ENCODE peak calls at places on chromosome 16, in five cellular contexts. W is SK-N-SH, T is GM23338, U is transverse colon, X is HCT116. I is an unnamed sample. For H3K36me3, the result is how much of the 10 kb centered on the place peaks cover.

GRCh38 chr16:57566436-57566835 is 24.0 kb downstream of the ADGRG5 start:
- DNase-seq in W (no peak), T (no peak), U (no peak), X (no peak), I (no peak)

GRCh38 chr16:30351001-30351441 is 4.1 kb downstream of the CD2BP2 start:
- DNase-seq in W (no peak), T (no peak), U (no peak), X (no peak), I (no peak)

GRCh38 chr16:54034684-54035083 is 251.9 kb downstream of the IRX3 start:
- DNase-seq in W (no peak), T (no peak), U (no peak), X (no peak), I (no peak)

GRCh38 chr16:52537463-52537862 is 9.5 kb downstream of the TOX3 start:
- DNase-seq in W (no peak), T (no peak), U (no peak), X (no peak), I (peak)

GRCh38 chr16:73043828-73044493 is 4.0 kb downstream of the ZFHX3 start:
- DNase-seq in W (no peak), T (no peak), U (no peak), X (no peak), I (no peak)

GRCh38 chr16:73068546-73069401 is 20.8 kb upstream of the ZFHX3 start:
- DNase-seq in W (no peak), T (no peak), U (peak), X (no peak), I (no peak)

GRCh38 chr16:83458612-83459011 is 349.2 kb upstream of the HSBP1 start:
- DNase-seq in W (no peak), T (no peak), U (no peak), X (no peak), I (no peak)

GRCh38 chr16:11325404-11326083 is 19.7 kb upstream of the RMI2 start:
- DNase-seq in W (no peak), T (no peak), U (no peak), X (no peak), I (no peak)

GRCh38 chr16:19582050-19582784 is 26.7 kb downstream of the VPS35L start:
- DNase-seq in W (no peak), T (no peak), U (no peak), X (no peak), I (no peak)

GRCh38 chr16:52611817-52612673 is 65.1 kb upstream of the TOX3 start:
- DNase-seq in W (no peak), T (no peak), U (peak), X (no peak), I (peak)

GRCh38 chr16:24946155-24946554 is 69.0 kb downstream of the ARHGAP17 start:
- DNase-seq in W (no peak), T (no peak), U (no peak), X (no peak), I (no peak)

GRCh38 chr16:72637306-72637705 is 410.6 kb downstream of the ZFHX3 start:
- DNase-seq in W (no peak), T (no peak), U (no peak), X (no peak), I (no peak)

GRCh38 chr16:24013733-24014645 is 178.2 kb downstream of the PRKCB start:
- DNase-seq in W (no peak), T (no peak), U (peak), X (no peak), I (peak)

GRCh38 chr16:71467810-71468209 is 5.8 kb upstream of the ZNF23 start:
- DNase-seq in W (no peak), T (peak), U (no peak), X (no peak), I (no peak)

GRCh38 chr16:68901910-68902309 is 58.6 kb downstream of the TANGO6 start:
- DNase-seq in W (no peak), T (peak), U (no peak), X (no peak), I (no peak)

GRCh38 chr16:75244844-75245758 is 6.3 kb downstream of the BCAR1 start:
- DNase-seq in W (peak), T (peak), U (peak), X (no peak), I (peak)

GRCh38 chr16:4734730-4735575 is 616 bp downstream of the DNAAF8 start:
- DNase-seq in W (peak), T (peak), U (peak), X (peak), I (peak)
- TF ChIP-seq POLR2AphosphoS5 in W (peak), T (peak), U (no peak), X (peak), I (no peak)

GRCh38 chr16:67034478-67034877 is 5.5 kb downstream of the CBFB start:
- DNase-seq in W (no peak), T (no peak), U (no peak), X (no peak), I (no peak)
- H3K36me3 ChIP-seq in W (half or more), T (under half), U (under half), X (under half), I (under half)

GRCh38 chr16:4297480-4297879 is 18.4 kb upstream of the GLIS2 start:
- DNase-seq in W (no peak), T (no peak), U (no peak), X (no peak), I (no peak)

GRCh38 chr16:4293822-4294457 is 21.1 kb upstream of the TFAP4 start:
- DNase-seq in W (peak), T (peak), U (no peak), X (no peak), I (peak)

GRCh38 chr16:4301968-4302367 is 13.9 kb upstream of the GLIS2 start:
- DNase-seq in W (no peak), T (no peak), U (no peak), X (no peak), I (no peak)

GRCh38 chr16:4301177-4301576 is 14.7 kb upstream of the GLIS2 start:
- DNase-seq in W (no peak), T (no peak), U (no peak), X (no peak), I (no peak)

GRCh38 chr16:4298761-4299522 is 16.9 kb upstream of the GLIS2 start:
- DNase-seq in W (peak), T (peak), U (peak), X (peak), I (peak)
- TF ChIP-seq POLR2AphosphoS5 in W (peak), T (no peak), U (peak), X (peak), I (no peak)

GRCh38 chr16:4683255-4684029 is 9.9 kb upstream of the NUDT16L1 start:
- DNase-seq in W (no peak), T (no peak), U (no peak), X (no peak), I (no peak)
- H3K36me3 ChIP-seq in W (under half), T (under half), U (under half), X (under half), I (half or more)

DNA sequence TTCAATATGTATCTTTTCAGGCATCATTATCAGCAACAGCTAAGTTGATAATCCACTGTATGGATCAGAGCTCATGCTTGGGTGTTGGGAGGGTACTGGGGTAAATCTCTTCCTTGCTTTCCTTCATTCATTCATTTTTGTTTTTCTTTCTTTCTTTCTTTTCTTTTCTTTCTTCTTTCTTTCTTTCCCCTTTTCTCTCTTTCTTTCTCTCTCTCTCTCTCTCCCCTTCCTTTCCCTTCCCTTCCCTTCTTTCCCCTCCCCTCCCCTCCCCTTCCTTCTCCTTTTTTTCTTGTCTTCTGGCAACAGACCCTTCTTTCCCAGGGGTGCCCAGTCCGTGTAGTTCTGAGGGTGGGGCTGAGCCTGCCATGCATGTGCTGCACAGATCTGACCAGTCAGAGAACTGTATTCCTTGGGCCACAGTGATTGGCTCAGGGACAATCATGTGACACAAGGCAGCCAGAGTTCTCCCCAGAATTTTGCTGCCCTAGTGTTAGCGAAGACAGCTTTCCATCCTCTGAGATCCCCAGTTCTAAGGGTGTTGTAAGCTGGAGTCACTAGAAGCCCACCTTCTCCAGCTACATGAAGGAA is 25.5 kb upstream of the BRD7 start:
- DNase-seq in W (no peak), T (no peak), U (no peak), X (no peak), I (no peak)
- TF ChIP-seq POLR2AphosphoS5 in W (no peak), T (no peak), U (no peak), X (no peak), I (no peak)

GRCh38 chr16:28168991-28169554 is 42.7 kb downstream of the XPO6 start:
- DNase-seq in W (no peak), T (no peak), U (no peak), X (no peak), I (no peak)

GRCh38 chr16:28167221-28167620 is 44.5 kb downstream of the XPO6 start:
- DNase-seq in W (no peak), T (no peak), U (no peak), X (no peak), I (no peak)

GRCh38 chr16:28175715-28176114 is 36.0 kb downstream of the XPO6 start:
- DNase-seq in W (no peak), T (no peak), U (no peak), X (no peak), I (no peak)

GRCh38 chr16:28167730-28168129 is 44.0 kb downstream of the XPO6 start:
- DNase-seq in W (no peak), T (no peak), U (no peak), X (no peak), I (no peak)

GRCh38 chr16:28172331-28172730 is 39.4 kb downstream of the XPO6 start:
- DNase-seq in W (no peak), T (no peak), U (no peak), X (no peak), I (no peak)
- H3K36me3 ChIP-seq in W (under half), T (under half), U (under half), X (half or more), I (under half)

GRCh38 chr16:63947022-63947421 is 1174.8 kb downstream of the CDH11 start:
- DNase-seq in W (no peak), T (no peak), U (no peak), X (no peak), I (no peak)
- TF ChIP-seq POLR2AphosphoS5 in W (no peak), T (no peak), U (no peak), X (no peak), I (no peak)

GRCh38 chr16:58716468-58716867 is 17.6 kb downstream of the GOT2 start:
- DNase-seq in W (no peak), T (no peak), U (no peak), X (no peak), I (no peak)
- H3K36me3 ChIP-seq in W (half or more), T (half or more), U (half or more), X (under half), I (half or more)

DNA sequence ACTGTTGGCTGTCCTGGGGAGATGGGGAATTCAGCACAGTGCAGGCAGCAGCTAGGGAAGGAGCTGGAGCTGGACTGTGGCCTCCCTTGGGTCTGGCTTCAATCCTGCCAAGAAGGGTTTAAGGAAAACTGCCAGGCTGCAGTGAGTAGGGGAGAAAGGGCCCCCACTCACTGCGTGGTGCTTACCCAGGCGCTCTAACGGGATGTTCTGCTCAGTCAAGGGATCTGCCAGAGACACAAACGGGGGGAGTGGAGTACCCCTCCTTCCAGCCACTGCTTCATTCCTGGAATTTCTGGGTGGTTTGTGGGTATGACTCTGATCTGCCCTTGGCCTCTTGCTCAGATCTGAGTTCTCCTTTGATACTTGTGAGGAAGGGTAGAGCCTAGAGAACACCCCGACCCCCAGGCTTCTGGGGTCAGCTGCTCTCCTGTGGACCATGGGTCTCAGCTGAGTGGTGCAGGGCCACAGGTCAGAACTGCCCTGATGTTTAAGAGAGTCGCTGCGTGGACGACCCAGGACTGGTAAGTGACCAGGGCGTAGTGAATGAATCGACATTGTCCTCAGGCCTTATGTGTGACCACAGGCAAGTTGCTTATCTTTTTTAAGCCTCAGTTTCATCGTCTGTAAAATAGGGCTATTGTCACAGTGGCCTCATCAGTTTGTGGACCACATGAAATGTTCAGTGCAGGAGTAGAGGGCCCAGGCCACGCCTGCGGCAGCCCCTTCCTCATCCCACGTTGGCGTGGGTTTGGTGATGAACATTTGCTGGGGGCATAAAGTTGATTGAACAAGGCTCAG is 9.6 kb downstream of the CRISPLD2 start:
- DNase-seq in W (no peak), T (no peak), U (peak), X (no peak), I (no peak)
- TF ChIP-seq POLR2AphosphoS5 in W (peak), T (no peak), U (peak), X (no peak), I (peak)